ENCODE peak calls at places on chromosomes 6 and 20, in eight cellular contexts. H, O, B, D, K, G, R and J are unnamed samples.

GRCh38 chr6:127464161-127464880 is 5.1 kb upstream of the KIAA0408 start:
- DNase-seq in H (no peak), O (no peak), B (no peak), D (no peak), K (no peak), G (no peak), R (no peak), J (no peak)

GRCh38 chr20:45969712-45970634 is 2.0 kb downstream of the ZNF335 start:
- DNase-seq in H (no peak), O (no peak), B (peak), D (no peak), K (no peak), G (no peak), R (peak), J (no peak)

GRCh38 chr6:101722991-101723579 is 329.6 kb downstream of the GRIK2 start:
- DNase-seq in H (no peak), O (no peak), B (no peak), D (no peak), K (no peak), G (no peak), R (no peak), J (no peak)

GRCh38 chr20:24764825-24765224 is 184.2 kb upstream of the CST7 start:
- DNase-seq in H (no peak), O (no peak), B (no peak), D (no peak), K (no peak), G (no peak), R (no peak), J (no peak)

GRCh38 chr6:129543981-129544380 is 166.0 kb downstream of the ARHGAP18 start:
- DNase-seq in H (no peak), O (no peak), B (no peak), D (no peak), K (no peak), G (no peak), R (no peak), J (no peak)

GRCh38 chr6:15090145-15090579 is 155.7 kb upstream of the JARID2 start:
- DNase-seq in H (no peak), O (no peak), B (no peak), D (no peak), K (no peak), G (no peak), R (no peak), J (no peak)

GRCh38 chr6:148947621-148948444 is 201.0 kb downstream of the UST start:
- DNase-seq in H (peak), O (peak), B (peak), D (peak), K (peak), G (peak), R (peak), J (peak)

GRCh38 chr6:17705428-17705777 is 1.3 kb downstream of the NUP153 start:
- DNase-seq in H (no peak), O (no peak), B (peak), D (peak), K (peak), G (no peak), R (peak), J (no peak)

GRCh38 chr6:1603708-1604346 is 5.9 kb upstream of the FOXC1 start:
- DNase-seq in H (no peak), O (no peak), B (no peak), D (no peak), K (no peak), G (no peak), R (no peak), J (no peak)

GRCh38 chr20:52994184-52994970 is 22.2 kb downstream of the TSHZ2 start:
- DNase-seq in H (no peak), O (no peak), B (no peak), D (no peak), K (no peak), G (no peak), R (no peak), J (no peak)
- TF ChIP-seq CTCF in H (no peak), O (no peak), B (no peak), D (no peak), K (no peak), G (no peak), R (no peak), J (no peak)

GRCh38 chr6:109865968-109866367 is 112.1 kb upstream of the GPR6 start:
- DNase-seq in H (no peak), O (peak), B (no peak), D (peak), K (no peak), G (no peak), R (no peak), J (no peak)
- TF ChIP-seq CTCF in H (no peak), O (no peak), B (no peak), D (peak), K (no peak), G (no peak), R (no peak), J (no peak)

GRCh38 chr20:63519765-63520593 is 586 bp upstream of the PPDPF start:
- DNase-seq in H (peak), O (peak), B (no peak), D (peak), K (peak), G (peak), R (peak), J (peak)
- TF ChIP-seq CTCF in H (peak), O (no peak), B (no peak), D (peak), K (no peak), G (no peak), R (peak), J (peak)

GRCh38 chr6:111724039-111724438 is 118.4 kb upstream of the TRAF3IP2 start:
- DNase-seq in H (no peak), O (no peak), B (no peak), D (no peak), K (no peak), G (no peak), R (no peak), J (no peak)

GRCh38 chr6:111725446-111726112 is 119.9 kb upstream of the TRAF3IP2 start:
- DNase-seq in H (no peak), O (no peak), B (no peak), D (no peak), K (no peak), G (no peak), R (no peak), J (no peak)

GRCh38 chr6:111727798-111728197 is 122.1 kb upstream of the TRAF3IP2 start:
- DNase-seq in H (no peak), O (no peak), B (no peak), D (no peak), K (no peak), G (no peak), R (no peak), J (no peak)

GRCh38 chr6:111724505-111724904 is 118.8 kb upstream of the TRAF3IP2 start:
- DNase-seq in H (no peak), O (peak), B (no peak), D (peak), K (no peak), G (no peak), R (no peak), J (no peak)

DNA sequence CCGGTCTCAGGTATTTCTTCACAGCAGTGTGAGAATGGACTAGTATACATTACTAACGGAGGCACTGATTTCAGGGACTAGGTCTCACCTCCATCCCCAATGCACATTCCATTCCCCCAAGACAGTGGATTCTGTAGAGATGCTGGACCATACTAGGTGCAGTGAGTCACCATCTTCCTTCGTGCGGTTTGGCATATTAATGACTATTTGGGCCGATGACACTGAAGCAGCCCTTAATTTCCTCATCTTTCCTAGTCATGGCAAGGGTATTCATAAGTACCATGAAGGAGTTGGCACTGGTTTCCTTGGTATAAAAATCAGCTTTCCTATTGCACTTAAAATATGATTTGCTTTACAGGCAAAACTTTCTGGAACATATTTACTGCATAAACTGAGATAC is 121.4 kb upstream of the TRAF3IP2 start:
- DNase-seq in H (no peak), O (no peak), B (no peak), D (no peak), K (no peak), G (no peak), R (no peak), J (no peak)
- TF ChIP-seq CTCF in H (no peak), O (no peak), B (no peak), D (no peak), K (no peak), G (no peak), R (no peak), J (no peak)

GRCh38 chr6:77286541-77286940 is 176.8 kb downstream of the HTR1B start:
- DNase-seq in H (no peak), O (no peak), B (no peak), D (no peak), K (no peak), G (no peak), R (no peak), J (no peak)

GRCh38 chr6:77292564-77293546 is 170.4 kb downstream of the HTR1B start:
- DNase-seq in H (no peak), O (no peak), B (no peak), D (no peak), K (no peak), G (no peak), R (no peak), J (no peak)

DNA sequence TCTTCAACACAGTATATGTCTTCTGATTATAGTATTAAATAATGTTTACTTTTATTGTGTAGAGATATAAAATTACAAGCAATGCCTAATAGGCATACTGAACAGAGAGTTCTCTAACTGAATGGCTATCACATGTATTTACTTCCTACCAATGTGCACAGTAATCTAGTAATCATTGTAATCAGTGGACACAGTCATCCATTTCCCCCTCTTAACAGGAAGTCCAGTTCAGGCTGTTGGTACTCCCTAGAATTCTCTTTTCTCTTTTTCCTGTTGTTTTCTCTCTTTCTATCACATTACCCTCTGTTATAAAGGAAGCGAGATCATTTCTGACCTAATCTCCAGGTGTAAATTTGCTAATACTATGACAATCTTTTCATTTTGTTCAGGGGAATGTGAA is 172.5 kb downstream of the HTR1B start:
- DNase-seq in H (no peak), O (no peak), B (no peak), D (no peak), K (no peak), G (no peak), R (no peak), J (no peak)
- TF ChIP-seq CTCF in H (no peak), O (no peak), B (no peak), D (no peak), K (no peak), G (no peak), R (no peak), J (no peak)